ENCODE peak calls at places on chromosomes 11 and 22, in five cellular contexts. E is tibial nerve; Y is effector memory CD4-positive, alpha-beta T cell; P is lung; Q is iPS DF 6.9. U is an unnamed sample.
A peak's percentile ranks its signal among the peaks of the same experiment; 100 is the strongest.

GRCh38 chr11:10622957-10623787 is 54.7 kb upstream of the LYVE1 start:
- DNase-seq in Y (no peak), Q (no peak), E (no peak), P (peak; percentile 50), U (no peak)

GRCh38 chr22:49937758-49938564 is 19.5 kb downstream of the CRELD2 start:
- DNase-seq in Q (no peak), E (no peak), Y (no peak), P (no peak), U (no peak)

GRCh38 chr11:2150206-2150847 is 10.7 kb downstream of the INS start:
- DNase-seq in Y (no peak), E (peak; percentile 20), Q (no peak), P (no peak), U (no peak)

GRCh38 chr11:8756201-8756600 is 73.6 kb downstream of the RPL27A start:
- DNase-seq in Q (no peak), Y (no peak), E (no peak), P (no peak), U (no peak)

GRCh38 chr11:14300661-14301304 is 58.2 kb downstream of the RRAS2 start:
- DNase-seq in E (peak; percentile 59), Q (peak; percentile 37), P (peak; percentile 49), Y (peak; percentile 11), U (peak; percentile 43)

GRCh38 chr22:49861642-49862407 is 8.2 kb downstream of the ZBED4 start:
- DNase-seq in Y (no peak), P (no peak), Q (no peak), E (no peak), U (no peak)

GRCh38 chr11:35842958-35843357 is 100.9 kb upstream of the LDLRAD3 start:
- DNase-seq in P (no peak), E (no peak), Y (no peak), Q (no peak), U (no peak)

GRCh38 chr11:58564226-58564625 is 11.4 kb downstream of the LPXN start:
- DNase-seq in Y (no peak), E (no peak), P (no peak), Q (no peak), U (no peak)

GRCh38 chr22:29727248-29727551 is 7.4 kb downstream of the CABP7 start:
- DNase-seq in Y (no peak), P (no peak), Q (no peak), E (peak; percentile 27), U (peak; percentile 28)

GRCh38 chr11:134659882-134660281 is 247.8 kb upstream of the B3GAT1 start:
- DNase-seq in P (peak; percentile 25), Y (no peak), E (no peak), Q (no peak), U (no peak)

GRCh38 chr11:59562292-59562691 is 51.0 kb downstream of the OR4D9 start:
- DNase-seq in E (no peak), Y (no peak), P (no peak), Q (no peak), U (no peak)

GRCh38 chr11:43130616-43131015 is 181.2 kb upstream of the API5 start:
- DNase-seq in Y (no peak), Q (peak; percentile 7), E (no peak), P (no peak), U (no peak)

GRCh38 chr22:18031670-18032454 is 7.5 kb upstream of the MICAL3 start:
- DNase-seq in Y (no peak), Q (no peak), E (no peak), P (no peak), U (peak; percentile 86)

GRCh38 chr11:81869337-81870065 is 864.2 kb downstream of the FAM181B start:
- DNase-seq in Y (peak; percentile 81), P (no peak), E (no peak), Q (no peak), U (no peak)

GRCh38 chr11:81870815-81871214 is 862.8 kb downstream of the FAM181B start:
- DNase-seq in Q (no peak), Y (no peak), P (no peak), E (no peak), U (no peak)

GRCh38 chr11:81870066-81870412 is 863.6 kb downstream of the FAM181B start:
- DNase-seq in Q (no peak), P (no peak), E (no peak), Y (no peak), U (no peak)

GRCh38 chr11:81874627-81875026 is 859.0 kb downstream of the FAM181B start:
- DNase-seq in P (no peak), E (no peak), Q (no peak), Y (no peak), U (no peak)
- H3K27ac ChIP-seq in P (no peak overlapping the region), E (no peak overlapping the region), Q (no peak overlapping the region), Y (no peak overlapping the region), U (no peak overlapping the region)

DNA sequence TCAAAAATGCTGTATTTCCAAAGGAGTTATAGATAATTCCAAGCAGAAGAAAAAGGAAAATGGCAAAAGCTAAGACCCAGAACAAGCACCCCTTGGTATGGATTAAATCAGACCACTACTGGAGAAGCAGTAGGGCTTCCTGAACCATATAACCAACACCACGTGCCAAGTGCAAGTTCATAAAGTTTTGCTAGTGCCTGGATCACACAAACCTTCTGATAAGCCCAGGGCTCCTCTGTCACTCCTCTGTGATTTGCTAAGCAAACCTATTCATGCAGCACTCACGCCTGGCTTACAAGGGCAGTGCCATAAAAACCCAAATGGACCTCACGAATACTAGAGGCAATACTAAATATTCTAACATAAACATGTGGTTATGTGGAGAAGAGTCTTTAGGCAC is 13.3 kb downstream of the LARGE1 start:
- DNase-seq in Y (no peak), E (no peak), P (no peak), Q (no peak), U (no peak)
- H3K4me1 ChIP-seq in Y (no peaks in the 10 kb centered on the region), E (no peaks in the 10 kb centered on the region), P (peaks cover 28% of the 10 kb centered on the region), Q (peaks cover 5% of the 10 kb centered on the region), U (peaks cover 4% of the 10 kb centered on the region)

GRCh38 chr22:25114369-25115362 is 85.0 kb upstream of the CRYBB3 start:
- DNase-seq in P (no peak), Q (no peak), Y (no peak), E (no peak), U (no peak)

GRCh38 chr22:25110846-25111578 is 88.6 kb upstream of the CRYBB3 start:
- DNase-seq in E (peak; percentile 46), P (peak; percentile 67), Q (peak; percentile 67), Y (peak; percentile 8), U (peak; percentile 28)

GRCh38 chr22:25112538-25113253 is 87.0 kb upstream of the CRYBB3 start:
- DNase-seq in P (no peak), Y (no peak), Q (no peak), E (no peak), U (no peak)

GRCh38 chr22:25111579-25112517 is 87.8 kb upstream of the CRYBB3 start:
- DNase-seq in E (peak; percentile 14), Y (no peak), Q (no peak), P (peak; percentile 75), U (no peak)

GRCh38 chr22:25113316-25113721 is 86.3 kb upstream of the CRYBB3 start:
- DNase-seq in E (no peak), Q (no peak), P (peak; percentile 48), Y (no peak), U (no peak)
- H3K4me3 ChIP-seq in E (no peak overlapping the region), Q (no peak overlapping the region), P (no peak overlapping the region), Y (no peak overlapping the region), U (no peak overlapping the region)

GRCh38 chr11:61151545-61152252 is 9.5 kb downstream of the VPS37C start:
- DNase-seq in Y (no peak), Q (no peak), E (no peak), P (no peak), U (no peak)

GRCh38 chr11:61153593-61154090 is 7.6 kb downstream of the VPS37C start:
- DNase-seq in P (no peak), E (no peak), Q (no peak), Y (no peak), U (no peak)

GRCh38 chr11:61149624-61150615 is 11.3 kb downstream of the VPS37C start:
- DNase-seq in E (no peak), Q (no peak), P (no peak), Y (no peak), U (no peak)

GRCh38 chr11:61152816-61153592 is 8.2 kb downstream of the VPS37C start:
- DNase-seq in E (no peak), Q (no peak), Y (no peak), P (no peak), U (no peak)

GRCh38 chr11:61150656-61151544 is 10.3 kb downstream of the VPS37C start:
- DNase-seq in Q (no peak), Y (no peak), E (no peak), P (no peak), U (no peak)
- H3K27ac ChIP-seq in Q (no peak overlapping the region), Y (no peak overlapping the region), E (peak overlapping the region; percentile 34), P (no peak overlapping the region), U (peak overlapping the region; percentile 35)

GRCh38 chr11:123137496-123138270 is 57.4 kb downstream of the CLMP start:
- DNase-seq in P (peak; percentile 51), E (peak; percentile 72), Y (no peak), Q (peak; percentile 13), U (peak; percentile 79)
- H3K4me1 ChIP-seq in P (no peaks in the 10 kb centered on the region), E (peaks cover 4% of the 10 kb centered on the region), Y (no peaks in the 10 kb centered on the region), Q (no peaks in the 10 kb centered on the region), U (no peaks in the 10 kb centered on the region)

GRCh38 chr22:20533095-20533878 is 25.9 kb downstream of the MED15 start:
- DNase-seq in P (no peak), Y (no peak), Q (no peak), E (no peak), U (no peak)

GRCh38 chr22:20530368-20531153 is 23.2 kb downstream of the MED15 start:
- DNase-seq in E (no peak), Y (no peak), P (no peak), Q (no peak), U (no peak)

GRCh38 chr22:20531404-20532181 is 24.2 kb downstream of the MED15 start:
- DNase-seq in E (no peak), P (peak; percentile 78), Q (no peak), Y (no peak), U (peak; percentile 43)

GRCh38 chr22:20532256-20532993 is 25.0 kb downstream of the MED15 start:
- DNase-seq in E (no peak), P (no peak), Q (no peak), Y (no peak), U (no peak)

DNA sequence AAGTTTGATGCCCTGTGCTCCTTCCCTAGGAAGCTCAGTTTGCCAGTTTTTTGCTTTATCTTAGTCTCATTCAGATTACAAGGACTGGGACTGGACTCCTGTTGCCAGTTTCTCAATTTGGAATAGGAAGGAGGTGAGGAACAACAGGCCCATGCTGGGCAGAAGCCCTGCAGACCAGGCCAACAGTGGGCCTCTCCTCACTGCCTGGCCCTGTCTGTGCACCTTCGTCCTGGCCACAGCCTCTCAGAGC is 23.7 kb downstream of the MED15 start:
- DNase-seq in Q (no peak), E (no peak), P (no peak), Y (no peak), U (no peak)
- H3K4me3 ChIP-seq in Q (no peak overlapping the region), E (no peak overlapping the region), P (no peak overlapping the region), Y (no peak overlapping the region), U (no peak overlapping the region)

DNA sequence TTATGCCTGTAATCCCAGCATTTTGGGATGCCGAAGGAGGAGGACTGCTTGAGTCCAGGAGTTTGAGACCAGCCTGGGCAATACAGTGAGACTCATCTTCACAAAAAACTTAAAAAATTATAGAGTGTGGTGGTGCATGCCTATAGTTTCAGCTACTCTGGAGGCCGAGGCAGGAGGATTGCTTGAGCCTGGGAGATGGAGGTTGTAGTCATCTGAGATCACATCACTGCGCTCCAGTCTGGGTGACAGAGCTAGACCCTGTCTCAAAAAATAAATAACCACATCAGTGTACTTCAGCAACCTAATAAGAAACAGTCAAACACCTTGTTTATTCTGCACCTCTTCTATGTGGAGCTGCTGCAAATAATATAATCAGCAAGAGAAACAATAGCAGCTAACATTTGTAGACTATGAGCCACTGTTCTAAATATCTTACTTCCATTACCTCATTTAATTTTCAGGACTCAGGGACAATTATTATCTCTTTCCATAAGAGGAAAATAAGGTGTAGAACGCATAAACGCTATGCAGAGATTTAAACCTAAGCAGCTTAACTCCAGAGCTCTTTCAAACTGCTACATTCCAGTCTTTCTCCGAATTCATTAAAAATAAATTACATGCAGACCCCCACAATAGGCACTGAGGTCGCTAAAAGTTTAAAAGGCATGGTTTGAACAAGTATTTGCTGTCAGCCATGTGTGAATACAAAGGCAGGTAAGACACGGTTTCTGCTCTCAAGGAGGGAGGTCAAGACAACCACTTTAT is 1.2 kb downstream of the NARS2 start:
- DNase-seq in P (no peak), Q (no peak), Y (no peak), E (no peak), U (no peak)
- H3K27ac ChIP-seq in P (no peak overlapping the region), Q (no peak overlapping the region), Y (peak overlapping the region; percentile 80), E (peak overlapping the region; percentile 90), U (no peak overlapping the region)

U was measured in uterus.